ENCODE peak calls at places on chromosomes 6 and 20, in four cellular contexts. Y is omental fat pad, V is adrenal gland, C is cardiac fibroblast. A is an unnamed sample.

GRCh38 chr20:31440012-31440659 is at the start of gene DEFB123:
- DNase-seq in Y (no peak), C (no peak), V (no peak), A (no peak)

GRCh38 chr6:71082033-71082620 is 125.3 kb upstream of the B3GAT2 start:
- DNase-seq in C (peak; percentile 21), V (no peak), Y (no peak), A (no peak)

GRCh38 chr20:53708129-53708968 is 114.7 kb upstream of the ZNF217 start:
- DNase-seq in V (no peak), C (peak; percentile 22), Y (no peak), A (no peak)

GRCh38 chr6:82144007-82144851 is 103.3 kb downstream of the IBTK start:
- DNase-seq in C (peak; percentile 85), Y (no peak), V (peak; percentile 80), A (no peak)

GRCh38 chr6:84026721-84027164 is 6.8 kb upstream of the MRAP2 start:
- DNase-seq in Y (no peak), V (no peak), C (no peak), A (no peak)

GRCh38 chr20:37990571-37991151 is 42.6 kb downstream of the TTI1 start:
- DNase-seq in Y (no peak), V (peak; percentile 83), C (peak; percentile 65), A (no peak)

GRCh38 chr20:61737346-61737745 is 328.3 kb downstream of the TAF4 start:
- DNase-seq in C (no peak), V (no peak), Y (no peak), A (no peak)

GRCh38 chr6:85458782-85459181 is 8.9 kb downstream of the NT5E start:
- DNase-seq in V (no peak), Y (no peak), C (peak; percentile 38), A (no peak)

GRCh38 chr20:48747840-48748416 is 79.9 kb downstream of the PREX1 start:
- DNase-seq in C (no peak), V (no peak), Y (no peak), A (no peak)

GRCh38 chr6:4370066-4370465 is 234.7 kb upstream of the ECI2 start:
- DNase-seq in V (no peak), C (peak; percentile 80), Y (no peak), A (no peak)

GRCh38 chr6:84392292-84392691 is 164.8 kb upstream of the CEP162 start:
- DNase-seq in Y (no peak), C (no peak), V (no peak), A (no peak)

GRCh38 chr6:47275640-47276039 is 34.1 kb downstream of the TNFRSF21 start:
- DNase-seq in C (no peak), Y (no peak), V (no peak), A (no peak)

GRCh38 chr6:93299622-93300021 is 119.7 kb downstream of the EPHA7 start:
- DNase-seq in C (no peak), Y (no peak), V (no peak), A (no peak)
- TF ChIP-seq CTCF in C (no peak), Y (no peak), V (no peak), A (no peak)

DNA sequence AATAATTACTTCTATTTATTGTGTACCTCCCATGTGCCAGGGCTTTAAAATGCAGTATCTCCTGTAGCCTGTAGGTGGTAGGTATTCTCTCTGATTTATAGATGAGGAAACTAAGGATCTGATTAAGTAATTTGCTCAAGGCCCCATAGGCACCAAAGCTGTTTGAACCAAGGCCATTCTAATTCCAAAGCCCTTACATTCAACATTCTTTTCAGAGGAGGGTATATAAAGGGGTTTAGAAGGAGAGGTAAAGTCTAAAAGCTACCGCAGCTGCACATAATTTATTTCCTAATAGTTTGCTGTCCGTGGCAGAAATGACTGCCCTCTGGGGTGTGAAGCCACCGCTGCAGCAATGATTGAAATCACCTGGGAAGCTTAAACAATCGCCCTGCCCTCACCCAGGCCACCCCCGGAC is 95.0 kb upstream of the FAM8A1 start:
- DNase-seq in C (no peak), Y (no peak), V (no peak), A (no peak)
- TF ChIP-seq CTCF in C (peak; percentile 25), Y (no peak), V (no peak), A (peak; percentile 48)

DNA sequence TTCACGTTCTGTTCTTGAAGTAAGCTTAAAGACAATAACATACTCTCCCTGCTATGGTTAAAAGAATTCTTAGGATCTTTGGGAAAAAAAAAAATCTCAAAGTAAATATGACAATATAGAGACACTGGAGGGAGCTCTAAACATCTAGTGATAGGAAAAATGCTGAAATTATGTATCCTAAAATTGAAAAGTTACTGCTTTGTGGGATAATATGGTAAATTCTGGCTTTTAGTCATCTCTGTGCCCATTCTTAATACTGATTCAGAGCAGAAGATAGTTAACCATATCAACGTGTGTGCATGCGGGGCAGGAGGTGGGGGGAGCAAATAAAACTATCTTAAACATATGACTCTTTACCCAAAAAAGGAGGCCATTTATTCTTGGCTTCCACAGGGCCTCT is 165.4 kb downstream of the GMPR start:
- DNase-seq in V (no peak), C (peak; percentile 33), Y (no peak), A (no peak)
- TF ChIP-seq CTCF in V (no peak), C (peak; percentile 24), Y (no peak), A (peak; percentile 14)

DNA sequence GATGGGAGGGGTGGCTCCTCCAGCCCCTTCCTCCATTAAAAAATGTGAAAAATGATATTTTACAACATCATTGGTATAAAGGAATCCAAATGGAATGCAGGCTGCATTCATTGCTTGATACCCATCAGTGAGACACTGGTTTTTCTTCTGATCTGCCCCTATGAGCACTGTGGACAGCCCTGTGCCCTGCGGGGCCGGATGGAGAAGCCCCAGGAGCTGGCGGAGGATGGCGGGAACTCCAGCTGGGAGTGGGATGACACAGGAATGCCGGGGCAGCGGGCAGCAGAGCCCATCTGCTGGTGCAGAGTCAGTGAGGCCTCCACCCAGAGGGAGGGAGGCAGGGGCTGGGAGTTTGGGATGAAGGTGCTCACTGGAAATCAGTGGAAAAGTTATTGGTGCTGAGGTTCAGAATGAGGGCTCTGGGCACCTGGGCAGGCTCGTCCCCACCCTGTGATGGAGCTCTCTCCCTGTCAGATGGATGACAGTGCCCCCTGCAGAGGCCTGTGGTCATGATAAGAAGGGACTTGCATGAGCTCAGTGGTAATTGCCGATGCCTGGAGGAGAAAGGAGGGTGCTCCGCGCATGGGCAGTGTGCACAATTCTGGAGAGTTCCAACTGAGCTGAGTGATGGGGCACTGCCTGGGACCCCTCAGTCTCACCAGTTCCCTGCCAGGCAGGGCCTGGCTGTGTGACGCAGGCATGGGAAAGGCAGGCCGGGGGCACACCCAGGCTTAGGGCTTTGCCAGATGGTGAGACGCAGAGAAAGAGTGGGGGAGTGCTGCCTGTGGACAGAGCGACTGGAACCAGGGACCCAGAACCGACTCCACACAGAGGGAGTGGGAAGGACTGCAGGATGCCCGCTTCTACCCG is 23.2 kb downstream of the CTCFL start:
- DNase-seq in V (no peak), Y (no peak), C (peak; percentile 5), A (no peak)
- TF ChIP-seq CTCF in V (no peak), Y (no peak), C (no peak), A (no peak)

GRCh38 chr6:103797738-103798137 is 1062.0 kb downstream of the HACE1 start:
- DNase-seq in Y (no peak), C (peak; percentile 3), V (no peak), A (no peak)
- TF ChIP-seq CTCF in Y (no peak), C (peak; percentile 45), V (no peak), A (peak; percentile 69)